ENCODE peak calls at places on chromosome 15, in ten cellular contexts. V, L, W, I, O, Q, X, Y, S and C are unnamed samples.

GRCh38 chr15:66841953-66842681 is 140.1 kb downstream of the SMAD6 start:
- DNase-seq in V (peak), L (peak), W (peak), I (no peak), O (peak), Q (no peak), X (no peak), Y (peak), S (peak), C (no peak)

GRCh38 chr15:42707068-42707467 is 29.9 kb downstream of the CDAN1 start:
- DNase-seq in V (no peak), L (peak), W (no peak), I (no peak), O (no peak), Q (no peak), X (no peak), Y (no peak), S (no peak), C (no peak)

GRCh38 chr15:33601461-33601860 is 290.7 kb downstream of the RYR3 start:
- DNase-seq in V (no peak), L (no peak), W (no peak), I (no peak), O (no peak), Q (no peak), X (no peak), Y (no peak), S (no peak), C (no peak)

GRCh38 chr15:26632500-26632899 is 140.4 kb downstream of the GABRB3 start:
- DNase-seq in V (no peak), L (no peak), W (no peak), I (no peak), O (no peak), Q (no peak), X (no peak), Y (no peak), S (no peak), C (no peak)

GRCh38 chr15:72086010-72086697 is 31.8 kb downstream of the MYO9A start:
- DNase-seq in V (no peak), L (no peak), W (no peak), I (no peak), O (no peak), Q (no peak), X (no peak), Y (no peak), S (no peak), C (no peak)

GRCh38 chr15:68526269-68526668 is 52.5 kb upstream of the CORO2B start:
- DNase-seq in V (no peak), L (no peak), W (no peak), I (no peak), O (no peak), Q (no peak), X (no peak), Y (no peak), S (no peak), C (no peak)

GRCh38 chr15:37098468-37099320 is 1.7 kb downstream of the MEIS2 start:
- DNase-seq in V (no peak), L (peak), W (no peak), I (no peak), O (no peak), Q (no peak), X (no peak), Y (peak), S (peak), C (no peak)

GRCh38 chr15:65816441-65816840 is 24.3 kb upstream of the DENND4A start:
- DNase-seq in V (no peak), L (no peak), W (no peak), I (no peak), O (no peak), Q (no peak), X (no peak), Y (no peak), S (no peak), C (no peak)

GRCh38 chr15:77836116-77836798 is 203.5 kb upstream of the LINGO1 start:
- DNase-seq in V (no peak), L (peak), W (no peak), I (no peak), O (no peak), Q (peak), X (no peak), Y (peak), S (no peak), C (no peak)

GRCh38 chr15:74892313-74892712 is 2.5 kb downstream of the MPI start:
- DNase-seq in V (no peak), L (no peak), W (no peak), I (no peak), O (no peak), Q (no peak), X (no peak), Y (no peak), S (no peak), C (no peak)

GRCh38 chr15:70026991-70027390 is 70.7 kb downstream of the TLE3 start:
- DNase-seq in V (no peak), L (no peak), W (no peak), I (no peak), O (no peak), Q (no peak), X (no peak), Y (no peak), S (no peak), C (no peak)

GRCh38 chr15:50816191-50816590 is 50.7 kb upstream of the SPPL2A start:
- DNase-seq in V (no peak), L (no peak), W (no peak), I (no peak), O (no peak), Q (no peak), X (no peak), Y (no peak), S (no peak), C (no peak)

GRCh38 chr15:57654136-57654845 is 52.2 kb upstream of the POLR2M start:
- DNase-seq in V (no peak), L (no peak), W (no peak), I (no peak), O (peak), Q (no peak), X (no peak), Y (no peak), S (no peak), C (no peak)

GRCh38 chr15:27744651-27745050 is 354.5 kb downstream of the OCA2 start:
- DNase-seq in V (no peak), L (no peak), W (no peak), I (no peak), O (no peak), Q (no peak), X (no peak), Y (no peak), S (no peak), C (no peak)

GRCh38 chr15:48688493-48688892 is 43.0 kb upstream of the FBN1 start:
- DNase-seq in V (no peak), L (no peak), W (no peak), I (no peak), O (no peak), Q (no peak), X (no peak), Y (no peak), S (no peak), C (no peak)

GRCh38 chr15:66580643-66581042 is 14.8 kb upstream of the LCTL start:
- DNase-seq in V (no peak), L (peak), W (peak), I (no peak), O (no peak), Q (no peak), X (no peak), Y (no peak), S (no peak), C (no peak)

GRCh38 chr15:32746116-32746857 is 28.5 kb downstream of the GREM1 start:
- DNase-seq in V (no peak), L (no peak), W (no peak), I (no peak), O (no peak), Q (no peak), X (no peak), Y (no peak), S (no peak), C (no peak)

GRCh38 chr15:76866716-76867321 is 38.3 kb downstream of the SCAPER start:
- DNase-seq in V (peak), L (peak), W (peak), I (no peak), O (no peak), Q (peak), X (no peak), Y (no peak), S (no peak), C (no peak)

GRCh38 chr15:88385078-88385700 is 82.0 kb downstream of the MRPL46 start:
- DNase-seq in V (no peak), L (no peak), W (no peak), I (no peak), O (no peak), Q (no peak), X (no peak), Y (peak), S (no peak), C (no peak)

GRCh38 chr15:75198560-75199346 is 2.9 kb upstream of the C15orf39 start:
- DNase-seq in V (no peak), L (peak), W (no peak), I (no peak), O (no peak), Q (peak), X (no peak), Y (peak), S (no peak), C (no peak)

GRCh38 chr15:98663045-98663444 is 14.7 kb downstream of the IGF1R start:
- DNase-seq in V (no peak), L (no peak), W (no peak), I (no peak), O (no peak), Q (no peak), X (no peak), Y (peak), S (no peak), C (no peak)

GRCh38 chr15:85604194-85604593 is 190.5 kb downstream of the KLHL25 start:
- DNase-seq in V (no peak), L (no peak), W (no peak), I (no peak), O (no peak), Q (no peak), X (no peak), Y (no peak), S (no peak), C (no peak)

GRCh38 chr15:87215100-87215499 is 1041.4 kb downstream of the NTRK3 start:
- DNase-seq in V (no peak), L (no peak), W (no peak), I (no peak), O (no peak), Q (no peak), X (no peak), Y (no peak), S (no peak), C (no peak)

GRCh38 chr15:80942746-80943565 is 46.7 kb downstream of the MESD start:
- DNase-seq in V (peak), L (no peak), W (no peak), I (no peak), O (no peak), Q (no peak), X (no peak), Y (no peak), S (no peak), C (no peak)

GRCh38 chr15:67303490-67304363 is 49.1 kb downstream of the IQCH start:
- DNase-seq in V (no peak), L (peak), W (peak), I (no peak), O (no peak), Q (peak), X (peak), Y (no peak), S (no peak), C (no peak)

GRCh38 chr15:94229591-94230365 is 1.6 kb upstream of the MCTP2 start:
- DNase-seq in V (no peak), L (no peak), W (no peak), I (no peak), O (no peak), Q (no peak), X (peak), Y (no peak), S (peak), C (no peak)